ENCODE peak calls at places on chromosomes 12 and 14, in nine cellular contexts. P, A, W, L, K, B, J, H and R are unnamed samples.

GRCh38 chr12:109544955-109545531 is 28.3 kb downstream of the MMAB start:
- DNase-seq in P (no peak), A (no peak), W (no peak), L (no peak), K (no peak), B (peak), J (peak), H (no peak), R (no peak)

GRCh38 chr14:57389646-57390036 is 745 bp upstream of the NAA30 start:
- DNase-seq in P (no peak), A (no peak), W (no peak), L (no peak), K (no peak), B (no peak), J (no peak), H (no peak), R (no peak)

GRCh38 chr12:72072613-72073212 is 134.1 kb downstream of the TPH2 start:
- DNase-seq in P (no peak), A (no peak), W (no peak), L (peak), K (no peak), B (no peak), J (no peak), H (no peak), R (no peak)

GRCh38 chr12:105750096-105750495 is 388.7 kb downstream of the NUAK1 start:
- DNase-seq in P (no peak), A (no peak), W (no peak), L (no peak), K (no peak), B (no peak), J (no peak), H (no peak), R (no peak)

GRCh38 chr12:123363385-123363742 is 1.3 kb downstream of the SBNO1 start:
- DNase-seq in P (peak), A (no peak), W (no peak), L (no peak), K (no peak), B (peak), J (peak), H (peak), R (no peak)

GRCh38 chr12:6052206-6052939 is 72.1 kb downstream of the VWF start:
- DNase-seq in P (no peak), A (no peak), W (no peak), L (no peak), K (no peak), B (no peak), J (no peak), H (no peak), R (no peak)

GRCh38 chr14:57362356-57362755 is 28.0 kb upstream of the NAA30 start:
- DNase-seq in P (no peak), A (no peak), W (no peak), L (no peak), K (no peak), B (no peak), J (no peak), H (no peak), R (peak)

GRCh38 chr12:111297703-111298426 is 71.0 kb downstream of the PHETA1 start:
- DNase-seq in P (no peak), A (no peak), W (no peak), L (no peak), K (no peak), B (no peak), J (no peak), H (no peak), R (no peak)

GRCh38 chr14:20698934-20699333 is 10.4 kb downstream of the ANG start:
- DNase-seq in P (no peak), A (no peak), W (no peak), L (no peak), K (no peak), B (no peak), J (no peak), H (no peak), R (no peak)

GRCh38 chr12:91877022-91877421 is 268.6 kb downstream of the BTG1 start:
- DNase-seq in P (no peak), A (peak), W (no peak), L (peak), K (no peak), B (peak), J (no peak), H (peak), R (no peak)

GRCh38 chr12:6092784-6093722 is 31.4 kb downstream of the VWF start:
- DNase-seq in P (peak), A (no peak), W (no peak), L (peak), K (no peak), B (no peak), J (peak), H (no peak), R (no peak)

GRCh38 chr14:30138517-30138916 is 210.9 kb upstream of the PRKD1 start:
- DNase-seq in P (no peak), A (no peak), W (no peak), L (peak), K (no peak), B (no peak), J (no peak), H (no peak), R (no peak)

GRCh38 chr12:67765969-67766368 is 117.4 kb downstream of the DYRK2 start:
- DNase-seq in P (no peak), A (no peak), W (no peak), L (no peak), K (no peak), B (no peak), J (no peak), H (no peak), R (no peak)

GRCh38 chr14:68363841-68364711 is 428.8 kb downstream of the ZFP36L1 start:
- DNase-seq in P (no peak), A (no peak), W (peak), L (no peak), K (no peak), B (no peak), J (no peak), H (no peak), R (peak)

GRCh38 chr14:67738740-67739504 is 37.2 kb downstream of the RDH12 start:
- DNase-seq in P (peak), A (no peak), W (peak), L (peak), K (no peak), B (no peak), J (peak), H (no peak), R (peak)

GRCh38 chr14:96037891-96038557 is 1.1 kb upstream of the C14orf132 start:
- DNase-seq in P (peak), A (no peak), W (no peak), L (peak), K (no peak), B (no peak), J (peak), H (no peak), R (no peak)

GRCh38 chr14:96256420-96256819 is 410 bp downstream of the BDKRB1 start:
- DNase-seq in P (no peak), A (no peak), W (no peak), L (no peak), K (no peak), B (no peak), J (peak), H (no peak), R (no peak)

GRCh38 chr12:10310926-10311705 is 3.4 kb downstream of the KLRD1 start:
- DNase-seq in P (no peak), A (no peak), W (no peak), L (no peak), K (no peak), B (no peak), J (no peak), H (no peak), R (no peak)

GRCh38 chr14:55122441-55122986 is 6.5 kb upstream of the LGALS3 start:
- DNase-seq in P (peak), A (no peak), W (no peak), L (no peak), K (no peak), B (no peak), J (peak), H (no peak), R (peak)

GRCh38 chr14:38716871-38717270 is 386.2 kb downstream of the SEC23A start:
- DNase-seq in P (no peak), A (no peak), W (no peak), L (no peak), K (peak), B (no peak), J (no peak), H (no peak), R (no peak)

GRCh38 chr12:54059668-54060067 is 6.0 kb downstream of the HOXC4 start:
- DNase-seq in P (no peak), A (no peak), W (no peak), L (no peak), K (no peak), B (no peak), J (no peak), H (no peak), R (no peak)

GRCh38 chr14:104981699-104982541 is 3.7 kb upstream of the CLBA1 start:
- DNase-seq in P (no peak), A (no peak), W (no peak), L (no peak), K (no peak), B (no peak), J (no peak), H (no peak), R (no peak)

GRCh38 chr14:74065746-74066575 is 18.3 kb downstream of the ALDH6A1 start:
- DNase-seq in P (no peak), A (no peak), W (no peak), L (no peak), K (no peak), B (no peak), J (no peak), H (no peak), R (no peak)

GRCh38 chr14:78933948-78934524 is 763.9 kb downstream of the NRXN3 start:
- DNase-seq in P (peak), A (no peak), W (peak), L (peak), K (peak), B (peak), J (peak), H (no peak), R (peak)

GRCh38 chr12:6038160-6038559 is 86.3 kb downstream of the VWF start:
- DNase-seq in P (peak), A (no peak), W (peak), L (peak), K (peak), B (peak), J (peak), H (peak), R (peak)

GRCh38 chr12:49565119-49565955 is 2.6 kb downstream of the MCRS1 start:
- DNase-seq in P (no peak), A (no peak), W (no peak), L (no peak), K (no peak), B (no peak), J (no peak), H (no peak), R (no peak)

GRCh38 chr14:19878029-19878642 is 3.2 kb downstream of the OR4K2 start:
- DNase-seq in P (peak), A (no peak), W (no peak), L (peak), K (no peak), B (peak), J (no peak), H (no peak), R (peak)

GRCh38 chr12:10363922-10364838 is 25.7 kb downstream of the KLRK1 start:
- DNase-seq in P (peak), A (no peak), W (no peak), L (peak), K (no peak), B (peak), J (peak), H (peak), R (peak)

GRCh38 chr14:100159107-100159864 is at the start of gene DEGS2:
- DNase-seq in P (peak), A (peak), W (no peak), L (no peak), K (no peak), B (no peak), J (no peak), H (peak), R (no peak)

GRCh38 chr12:116278259-116278595 is 734 bp upstream of the MED13L start:
- DNase-seq in P (no peak), A (no peak), W (no peak), L (no peak), K (no peak), B (no peak), J (no peak), H (no peak), R (no peak)

GRCh38 chr14:42269234-42269633 is 662.6 kb downstream of the LRFN5 start:
- DNase-seq in P (no peak), A (no peak), W (no peak), L (no peak), K (no peak), B (no peak), J (no peak), H (no peak), R (no peak)

GRCh38 chr14:34853041-34853440 is 22.1 kb downstream of the BAZ1A start:
- DNase-seq in P (no peak), A (no peak), W (no peak), L (no peak), K (no peak), B (no peak), J (no peak), H (no peak), R (no peak)

GRCh38 chr14:68770051-68770450 is 22.8 kb downstream of the ZFP36L1 start:
- DNase-seq in P (no peak), A (no peak), W (no peak), L (no peak), K (no peak), B (no peak), J (no peak), H (no peak), R (no peak)

GRCh38 chr12:108789546-108789945 is 58.2 kb upstream of the CORO1C start:
- DNase-seq in P (no peak), A (no peak), W (no peak), L (no peak), K (no peak), B (no peak), J (no peak), H (no peak), R (no peak)

GRCh38 chr12:7834701-7835100 is 38.0 kb downstream of the SLC2A14 start:
- DNase-seq in P (no peak), A (no peak), W (no peak), L (no peak), K (no peak), B (no peak), J (peak), H (no peak), R (peak)

GRCh38 chr14:30142216-30142615 is 214.6 kb upstream of the PRKD1 start:
- DNase-seq in P (no peak), A (no peak), W (no peak), L (no peak), K (no peak), B (no peak), J (no peak), H (no peak), R (no peak)

GRCh38 chr12:54749191-54749818 is 101.1 kb upstream of the DCD start:
- DNase-seq in P (peak), A (peak), W (peak), L (peak), K (peak), B (peak), J (peak), H (peak), R (peak)